ENCODE peak calls at places on chromosomes 11 and 22, in nine cellular contexts. P is activated naive CD8-positive, alpha-beta T cell treated with anti-CD3 and anti-CD28 coated beads, Interleukin-2, amount 50 U/mL, for 24 hours; S is NCI-H1694; T is HTR-8/SVneo; C is sigmoid colon; W is stimulated activated CD4-positive, alpha-beta T cell treated with anti-CD3 and anti-CD28 coated beads, Interleukin-12 subunit alpha, Interleukin-12 subunit beta, amount 100 ng/mL, for 4 hours; E is activated T-cell treated with anti-CD3 and anti-CD28 coated beads, Interleukin-2, amount 50 U/mL, for 4 hours; R is CD8-positive, alpha-beta T cell; J is HL-60. Y is an unnamed sample.

GRCh38 chr11:17599460-17599925 is 52.4 kb downstream of the OTOG start:
- DNase-seq in P (no peak), S (no peak), T (no peak), C (peak; percentile 47), W (no peak), E (no peak), R (no peak), J (no peak), Y (no peak)

GRCh38 chr22:37214431-37215025 is 2.3 kb upstream of the SSTR3 start:
- DNase-seq in P (no peak), S (no peak), T (no peak), C (peak; percentile 49), W (no peak), E (no peak), R (no peak), J (no peak), Y (no peak)

GRCh38 chr11:121630041-121630440 is 177.3 kb upstream of the SORL1-AS1 start:
- DNase-seq in P (no peak), S (no peak), T (peak; percentile 41), C (no peak), W (no peak), E (no peak), R (no peak), J (no peak), Y (peak; percentile 64)

GRCh38 chr22:27597703-27598444 is 203.7 kb downstream of the MN1 start:
- DNase-seq in P (no peak), S (no peak), T (peak; percentile 19), C (no peak), W (no peak), E (no peak), R (no peak), J (no peak), Y (peak; percentile 55)

GRCh38 chr22:46546466-46547178 is 9.2 kb upstream of the CELSR1 start:
- DNase-seq in P (no peak), S (no peak), T (no peak), C (no peak), W (no peak), E (no peak), R (no peak), J (no peak), Y (no peak)

GRCh38 chr11:71252434-71252781 is at the start of gene SHANK2:
- DNase-seq in P (no peak), S (no peak), T (no peak), C (no peak), W (no peak), E (no peak), R (no peak), J (no peak), Y (peak; percentile 50)

GRCh38 chr11:43393765-43394355 is 35.1 kb downstream of the TTC17 start:
- DNase-seq in P (no peak), S (no peak), T (no peak), C (no peak), W (no peak), E (no peak), R (no peak), J (no peak), Y (no peak)

GRCh38 chr11:40683010-40683409 is 776.4 kb downstream of the LRRC4C start:
- DNase-seq in P (no peak), S (no peak), T (no peak), C (no peak), W (no peak), E (no peak), R (no peak), J (no peak), Y (no peak)

GRCh38 chr11:28048812-28049211 is 59.1 kb downstream of the KIF18A start:
- DNase-seq in P (no peak), S (no peak), T (no peak), C (no peak), W (no peak), E (no peak), R (no peak), J (no peak), Y (no peak)

GRCh38 chr22:46891382-46891951 is 129.0 kb downstream of the TBC1D22A start:
- DNase-seq in P (no peak), S (no peak), T (no peak), C (no peak), W (no peak), E (no peak), R (no peak), J (no peak), Y (no peak)

GRCh38 chr11:40987895-40988435 is 471.5 kb downstream of the LRRC4C start:
- DNase-seq in P (no peak), S (no peak), T (no peak), C (no peak), W (no peak), E (no peak), R (no peak), J (no peak), Y (no peak)

GRCh38 chr22:42919199-42919598 is 62.1 kb upstream of the ARFGAP3 start:
- DNase-seq in P (no peak), S (no peak), T (peak; percentile 39), C (peak; percentile 46), W (no peak), E (no peak), R (no peak), J (no peak), Y (peak; percentile 24)

GRCh38 chr22:44133901-44134511 is 46.7 kb upstream of the PARVG start:
- DNase-seq in P (no peak), S (no peak), T (no peak), C (peak; percentile 70), W (no peak), E (no peak), R (no peak), J (no peak), Y (no peak)

GRCh38 chr11:95520765-95521542 is 268.6 kb downstream of the FAM76B start:
- DNase-seq in P (no peak), S (no peak), T (no peak), C (no peak), W (no peak), E (no peak), R (no peak), J (no peak), Y (peak; percentile 89)

GRCh38 chr11:118768715-118769114 is 22.2 kb downstream of the DDX6 start:
- DNase-seq in P (no peak), S (no peak), T (no peak), C (no peak), W (no peak), E (no peak), R (no peak), J (no peak), Y (no peak)

GRCh38 chr11:12215192-12215591 is 104.8 kb downstream of the MICAL2 start:
- DNase-seq in P (no peak), S (no peak), T (no peak), C (no peak), W (no peak), E (no peak), R (no peak), J (peak; percentile 61), Y (no peak)

GRCh38 chr11:27392715-27393114 is 29.7 kb upstream of the CCDC34 start:
- DNase-seq in P (no peak), S (no peak), T (no peak), C (no peak), W (no peak), E (no peak), R (no peak), J (no peak), Y (no peak)

GRCh38 chr22:44024288-44024908 is at the start of gene PARVB:
- DNase-seq in P (peak; percentile 32), S (no peak), T (no peak), C (no peak), W (peak; percentile 7), E (no peak), R (no peak), J (peak; percentile 63), Y (no peak)

GRCh38 chr11:1203505-1204271 is 19.2 kb upstream of the MUC5B start:
- DNase-seq in P (no peak), S (no peak), T (no peak), C (peak; percentile 65), W (no peak), E (peak; percentile 4), R (no peak), J (no peak), Y (no peak)

GRCh38 chr11:83027794-83028193 is 43.9 kb downstream of the RAB30 start:
- DNase-seq in P (no peak), S (no peak), T (no peak), C (no peak), W (no peak), E (no peak), R (no peak), J (no peak), Y (no peak)

GRCh38 chr11:27291302-27291889 is 71.6 kb downstream of the CCDC34 start:
- DNase-seq in P (no peak), S (no peak), T (no peak), C (no peak), W (no peak), E (no peak), R (no peak), J (no peak), Y (no peak)

Y was measured in RWPE1.